ENCODE peak calls at places on chromosomes 3 and 15, in five cellular contexts. One of them, this sample, is unnamed.

GRCh38 chr15:64503197-64503596 is 42.8 kb downstream of the ZNF609 start:
- DNase-seq in H1: no peak
- DNase-seq in GM12878: no peak
- DNase-seq in K562: no peak
- DNase-seq in HepG2: no peak
- DNase-seq in this sample: no peak

GRCh38 chr3:146550743-146551510 is 6.5 kb upstream of the PLSCR1 start:
- DNase-seq in H1: no peak
- DNase-seq in GM12878: no peak
- DNase-seq in K562: no peak
- DNase-seq in HepG2: no peak
- DNase-seq in this sample: peak; percentile 7

GRCh38 chr3:138687236-138687635 is 78.7 kb downstream of the FAIM start:
- DNase-seq in H1: no peak
- DNase-seq in GM12878: no peak
- DNase-seq in K562: no peak
- DNase-seq in HepG2: no peak
- DNase-seq in this sample: no peak

GRCh38 chr3:110754207-110754916 is 317.3 kb upstream of the NECTIN3 start:
- DNase-seq in H1: no peak
- DNase-seq in GM12878: no peak
- DNase-seq in K562: no peak
- DNase-seq in HepG2: no peak
- DNase-seq in this sample: no peak

GRCh38 chr3:61574854-61575253 is 13.5 kb downstream of the PTPRG start:
- DNase-seq in H1: no peak
- DNase-seq in GM12878: no peak
- DNase-seq in K562: no peak
- DNase-seq in HepG2: no peak
- DNase-seq in this sample: no peak

GRCh38 chr3:45224824-45225464 is 1.1 kb downstream of the TMEM158 start:
- DNase-seq in H1: peak; percentile 31
- DNase-seq in GM12878: no peak
- DNase-seq in K562: peak; percentile 82
- DNase-seq in HepG2: peak; percentile 40
- DNase-seq in this sample: peak; percentile 50

GRCh38 chr3:140223631-140224030 is 288.6 kb downstream of the CLSTN2 start:
- DNase-seq in H1: no peak
- DNase-seq in GM12878: no peak
- DNase-seq in K562: no peak
- DNase-seq in HepG2: peak; percentile 10
- DNase-seq in this sample: no peak

GRCh38 chr3:60636846-60637245 is 614.4 kb downstream of the FHIT start:
- DNase-seq in H1: no peak
- DNase-seq in GM12878: no peak
- DNase-seq in K562: no peak
- DNase-seq in HepG2: no peak
- DNase-seq in this sample: no peak

GRCh38 chr3:34381243-34381642 is 582.8 kb downstream of the PDCD6IP start:
- DNase-seq in H1: no peak
- DNase-seq in GM12878: no peak
- DNase-seq in K562: no peak
- DNase-seq in HepG2: no peak
- DNase-seq in this sample: no peak

GRCh38 chr3:9396632-9397330 is 634 bp upstream of the SETD5 start:
- DNase-seq in H1: peak; percentile 97
- DNase-seq in GM12878: peak; percentile 98
- DNase-seq in K562: peak; percentile 96
- DNase-seq in HepG2: peak; percentile 98
- DNase-seq in this sample: peak; percentile 88

GRCh38 chr3:43670635-43671522 is 19.9 kb upstream of the ABHD5 start:
- DNase-seq in H1: no peak
- DNase-seq in GM12878: no peak
- DNase-seq in K562: peak; percentile 70
- DNase-seq in HepG2: no peak
- DNase-seq in this sample: no peak

GRCh38 chr3:126421573-126422119 is 26.9 kb downstream of the CFAP100 start:
- DNase-seq in H1: no peak
- DNase-seq in GM12878: no peak
- DNase-seq in K562: no peak
- DNase-seq in HepG2: no peak
- DNase-seq in this sample: no peak

GRCh38 chr15:64105113-64105704 is 9.4 kb downstream of the SNX1 start:
- DNase-seq in H1: no peak
- DNase-seq in GM12878: no peak
- DNase-seq in K562: peak; percentile 22
- DNase-seq in HepG2: no peak
- DNase-seq in this sample: no peak

GRCh38 chr15:69305204-69305931 is 6.7 kb downstream of the PAQR5 start:
- DNase-seq in H1: peak; percentile 21
- DNase-seq in GM12878: no peak
- DNase-seq in K562: peak; percentile 56
- DNase-seq in HepG2: peak; percentile 52
- DNase-seq in this sample: peak; percentile 99

GRCh38 chr3:54949491-54950044 is 21.7 kb upstream of the LRTM1 start:
- DNase-seq in H1: no peak
- DNase-seq in GM12878: no peak
- DNase-seq in K562: no peak
- DNase-seq in HepG2: no peak
- DNase-seq in this sample: no peak

GRCh38 chr3:104388624-104389023 is 978.1 kb upstream of the ALCAM start:
- DNase-seq in H1: no peak
- DNase-seq in GM12878: no peak
- DNase-seq in K562: no peak
- DNase-seq in HepG2: no peak
- DNase-seq in this sample: no peak

GRCh38 chr3:179720196-179720595 is 67.4 kb downstream of the USP13 start:
- DNase-seq in H1: no peak
- DNase-seq in GM12878: no peak
- DNase-seq in K562: no peak
- DNase-seq in HepG2: no peak
- DNase-seq in this sample: no peak

GRCh38 chr3:129453732-129454131 is 13.7 kb downstream of the IFT122 start:
- DNase-seq in H1: no peak
- DNase-seq in GM12878: no peak
- DNase-seq in K562: no peak
- DNase-seq in HepG2: no peak
- DNase-seq in this sample: no peak

GRCh38 chr15:101250331-101250730 is 1.5 kb downstream of the CHSY1 start:
- DNase-seq in H1: no peak
- DNase-seq in GM12878: no peak
- DNase-seq in K562: no peak
- DNase-seq in HepG2: no peak
- DNase-seq in this sample: no peak

GRCh38 chr3:64445318-64446300 is 220.3 kb upstream of the PRICKLE2 start:
- DNase-seq in H1: peak; percentile 54
- DNase-seq in GM12878: no peak
- DNase-seq in K562: no peak
- DNase-seq in HepG2: no peak
- DNase-seq in this sample: peak; percentile 32

GRCh38 chr3:143239026-143239425 is 119.5 kb downstream of the CHST2 start:
- DNase-seq in H1: no peak
- DNase-seq in GM12878: no peak
- DNase-seq in K562: no peak
- DNase-seq in HepG2: no peak
- DNase-seq in this sample: no peak

GRCh38 chr15:62549345-62549970 is 384.4 kb upstream of the C2CD4B start:
- DNase-seq in H1: no peak
- DNase-seq in GM12878: no peak
- DNase-seq in K562: peak; percentile 27
- DNase-seq in HepG2: peak; percentile 40
- DNase-seq in this sample: peak; percentile 71

GRCh38 chr3:128281461-128282367 is 128.4 kb downstream of the EEFSEC start:
- DNase-seq in H1: no peak
- DNase-seq in GM12878: no peak
- DNase-seq in K562: no peak
- DNase-seq in HepG2: no peak
- DNase-seq in this sample: no peak
- TF ChIP-seq KDM1A in H1: no peak
- TF ChIP-seq KDM1A in GM12878: no peak
- TF ChIP-seq KDM1A in K562: no peak
- TF ChIP-seq KDM1A in HepG2: no peak
- TF ChIP-seq KDM1A in this sample: no peak

DNA sequence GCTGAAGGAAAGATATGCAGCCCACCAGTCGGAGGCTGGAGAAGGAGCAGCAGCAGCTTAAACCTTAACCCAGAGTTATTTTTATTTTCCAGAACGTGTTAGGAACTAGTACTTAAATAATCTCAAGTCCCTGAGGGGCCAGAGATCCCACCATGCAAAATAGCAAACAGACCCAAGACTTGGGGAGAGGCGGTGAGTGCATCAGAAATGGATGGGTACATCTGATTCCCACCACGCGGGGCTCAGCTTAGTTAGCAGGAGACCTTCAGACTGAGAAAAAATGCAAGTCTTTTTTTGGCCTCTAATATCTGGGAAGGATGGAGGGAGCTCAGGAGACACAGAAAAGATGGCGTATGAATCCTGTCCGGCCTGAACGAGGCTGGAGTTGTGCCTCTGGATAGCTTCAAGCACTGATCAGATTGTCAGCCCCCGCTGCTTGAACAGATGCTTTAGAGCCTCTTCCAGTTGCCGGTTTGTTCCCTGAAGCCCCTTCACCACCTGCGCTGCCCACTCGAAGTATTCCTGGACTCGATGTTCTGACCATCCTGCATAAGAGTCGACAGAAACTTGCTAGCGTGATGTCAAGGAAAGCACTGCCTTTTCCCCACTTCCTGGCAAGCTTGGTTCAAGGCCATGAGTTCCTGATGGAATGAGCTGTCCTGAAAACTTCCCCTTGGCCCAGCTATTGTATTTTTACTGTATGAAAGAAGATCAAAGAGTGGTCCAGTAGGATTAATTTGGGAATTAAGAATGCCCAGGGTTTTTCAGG is 1.3 kb downstream of the HDDC3 start:
- DNase-seq in H1: no peak
- DNase-seq in GM12878: no peak
- DNase-seq in K562: no peak
- DNase-seq in HepG2: no peak
- DNase-seq in this sample: no peak
- TF ChIP-seq CHD2 in H1: no peak
- TF ChIP-seq CHD2 in GM12878: no peak
- TF ChIP-seq CHD2 in K562: no peak
- TF ChIP-seq CHD2 in HepG2: no peak
- TF ChIP-seq CHD2 in this sample: no peak

GRCh38 chr15:48052871-48053383 is 67.9 kb upstream of the SLC24A5 start:
- DNase-seq in H1: no peak
- DNase-seq in GM12878: no peak
- DNase-seq in K562: no peak
- DNase-seq in HepG2: no peak
- DNase-seq in this sample: no peak
- TF ChIP-seq KDM1A in H1: no peak
- TF ChIP-seq KDM1A in GM12878: no peak
- TF ChIP-seq KDM1A in K562: no peak
- TF ChIP-seq KDM1A in HepG2: no peak
- TF ChIP-seq KDM1A in this sample: no peak

DNA sequence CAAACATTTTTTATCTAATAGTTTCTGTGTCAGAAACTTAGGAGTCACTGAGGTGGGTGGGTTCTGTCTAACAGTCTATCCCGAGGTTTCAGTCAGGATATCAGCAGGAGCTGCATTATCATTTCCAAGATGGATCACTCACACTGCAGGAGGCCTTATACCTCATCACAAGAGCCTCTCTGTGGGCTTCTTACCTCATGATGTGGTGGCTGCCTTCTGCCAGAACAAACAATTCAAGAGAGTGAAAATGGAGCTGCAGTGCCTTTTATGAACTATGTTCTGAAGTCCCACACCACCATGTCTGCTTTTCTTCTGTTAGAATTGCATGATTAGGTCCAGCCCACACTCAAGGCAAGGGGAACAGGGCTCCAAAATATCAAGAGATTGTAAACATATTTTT is 27.9 kb downstream of the RFX7 start:
- DNase-seq in H1: no peak
- DNase-seq in GM12878: no peak
- DNase-seq in K562: no peak
- DNase-seq in HepG2: no peak
- DNase-seq in this sample: no peak
- TF ChIP-seq CHD2 in H1: no peak
- TF ChIP-seq CHD2 in GM12878: no peak
- TF ChIP-seq CHD2 in K562: no peak
- TF ChIP-seq CHD2 in HepG2: no peak
- TF ChIP-seq CHD2 in this sample: no peak

GRCh38 chr3:105899528-105899927 is 30.7 kb upstream of the CBLB start:
- DNase-seq in H1: no peak
- DNase-seq in GM12878: no peak
- DNase-seq in K562: no peak
- DNase-seq in HepG2: no peak
- DNase-seq in this sample: no peak
- TF ChIP-seq KDM1A in H1: no peak
- TF ChIP-seq KDM1A in GM12878: no peak
- TF ChIP-seq KDM1A in K562: no peak
- TF ChIP-seq KDM1A in HepG2: no peak
- TF ChIP-seq KDM1A in this sample: no peak

DNA sequence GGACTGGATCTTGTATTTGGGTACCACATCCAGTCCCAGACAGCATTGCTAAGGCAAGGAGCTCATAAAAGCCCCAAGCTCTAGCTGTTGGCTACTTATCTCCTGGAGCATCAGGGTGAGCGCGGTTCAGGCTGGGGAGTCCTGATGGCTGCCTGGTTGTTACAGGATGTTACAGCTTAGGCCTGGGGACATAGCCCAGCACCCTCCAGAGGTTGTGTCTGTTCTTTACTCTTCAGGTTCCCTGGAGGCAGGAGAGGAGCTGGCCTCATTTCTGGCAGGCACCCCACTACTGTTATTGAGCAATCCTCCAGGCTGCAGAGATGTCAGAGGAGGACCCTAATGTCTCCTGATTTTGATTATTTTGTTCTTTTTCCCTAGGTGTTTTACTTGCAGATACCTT is 26.6 kb downstream of the APBA2 start:
- DNase-seq in H1: no peak
- DNase-seq in GM12878: no peak
- DNase-seq in K562: peak; percentile 70
- DNase-seq in HepG2: no peak
- DNase-seq in this sample: no peak
- TF ChIP-seq CHD2 in H1: no peak
- TF ChIP-seq CHD2 in GM12878: no peak
- TF ChIP-seq CHD2 in K562: no peak
- TF ChIP-seq CHD2 in HepG2: no peak
- TF ChIP-seq CHD2 in this sample: no peak

This sample was measured in A549.